ENCODE peak calls at places on chromosomes 16 and 17, in six cellular contexts. One of them, this sample, is unnamed.

GRCh38 chr17:43018008-43018853 is 4.0 kb downstream of the VAT1 start:
- DNase-seq in dorsolateral prefrontal cortex: no peak
- DNase-seq in activated naive CD8-positive, alpha-beta T cell treated with anti-CD3 and anti-CD28 coated beads, Interleukin-2, amount 10 ng/mL, durations not matched to agents 7 days and 5 days: no peak
- DNase-seq in DMS153: no peak
- DNase-seq in brain microvascular endothelial cell: no peak
- DNase-seq in CD14-positive monocyte: peak; percentile 81
- DNase-seq in this sample: peak; percentile 51

GRCh38 chr16:64092284-64092683 is 1029.6 kb downstream of the CDH11 start:
- DNase-seq in brain microvascular endothelial cell: peak; percentile 63
- DNase-seq in DMS153: no peak
- DNase-seq in CD14-positive monocyte: no peak
- DNase-seq in dorsolateral prefrontal cortex: no peak
- DNase-seq in activated naive CD8-positive, alpha-beta T cell treated with anti-CD3 and anti-CD28 coated beads, Interleukin-2, amount 10 ng/mL, durations not matched to agents 7 days and 5 days: no peak
- DNase-seq in this sample: no peak

GRCh38 chr17:30443721-30444120 is 33.5 kb upstream of the GOSR1 start:
- DNase-seq in DMS153: no peak
- DNase-seq in brain microvascular endothelial cell: no peak
- DNase-seq in CD14-positive monocyte: no peak
- DNase-seq in dorsolateral prefrontal cortex: no peak
- DNase-seq in activated naive CD8-positive, alpha-beta T cell treated with anti-CD3 and anti-CD28 coated beads, Interleukin-2, amount 10 ng/mL, durations not matched to agents 7 days and 5 days: no peak
- DNase-seq in this sample: no peak

GRCh38 chr17:57953219-57953618 is 2.0 kb downstream of the CUEDC1 start:
- DNase-seq in brain microvascular endothelial cell: no peak
- DNase-seq in CD14-positive monocyte: no peak
- DNase-seq in dorsolateral prefrontal cortex: no peak
- DNase-seq in DMS153: no peak
- DNase-seq in activated naive CD8-positive, alpha-beta T cell treated with anti-CD3 and anti-CD28 coated beads, Interleukin-2, amount 10 ng/mL, durations not matched to agents 7 days and 5 days: no peak
- DNase-seq in this sample: no peak

GRCh38 chr17:20611314-20611713 is 31.8 kb downstream of the CDRT15L2 start:
- DNase-seq in brain microvascular endothelial cell: no peak
- DNase-seq in activated naive CD8-positive, alpha-beta T cell treated with anti-CD3 and anti-CD28 coated beads, Interleukin-2, amount 10 ng/mL, durations not matched to agents 7 days and 5 days: no peak
- DNase-seq in dorsolateral prefrontal cortex: no peak
- DNase-seq in DMS153: no peak
- DNase-seq in CD14-positive monocyte: no peak
- DNase-seq in this sample: no peak

GRCh38 chr17:19398301-19399181 is 11.6 kb upstream of the MFAP4 start:
- DNase-seq in DMS153: peak; percentile 55
- DNase-seq in brain microvascular endothelial cell: no peak
- DNase-seq in activated naive CD8-positive, alpha-beta T cell treated with anti-CD3 and anti-CD28 coated beads, Interleukin-2, amount 10 ng/mL, durations not matched to agents 7 days and 5 days: no peak
- DNase-seq in dorsolateral prefrontal cortex: no peak
- DNase-seq in CD14-positive monocyte: peak; percentile 90
- DNase-seq in this sample: no peak

GRCh38 chr16:75456971-75457370 is 7.5 kb downstream of the TMEM170A start:
- DNase-seq in CD14-positive monocyte: no peak
- DNase-seq in activated naive CD8-positive, alpha-beta T cell treated with anti-CD3 and anti-CD28 coated beads, Interleukin-2, amount 10 ng/mL, durations not matched to agents 7 days and 5 days: no peak
- DNase-seq in DMS153: no peak
- DNase-seq in brain microvascular endothelial cell: no peak
- DNase-seq in dorsolateral prefrontal cortex: no peak
- DNase-seq in this sample: no peak

GRCh38 chr17:42005128-42005527 is 12.1 kb downstream of the DNAJC7 start:
- DNase-seq in brain microvascular endothelial cell: no peak
- DNase-seq in CD14-positive monocyte: no peak
- DNase-seq in DMS153: no peak
- DNase-seq in dorsolateral prefrontal cortex: no peak
- DNase-seq in activated naive CD8-positive, alpha-beta T cell treated with anti-CD3 and anti-CD28 coated beads, Interleukin-2, amount 10 ng/mL, durations not matched to agents 7 days and 5 days: no peak
- DNase-seq in this sample: no peak

GRCh38 chr16:86289907-86290306 is 220.4 kb upstream of the FOXF1 start:
- DNase-seq in brain microvascular endothelial cell: no peak
- DNase-seq in DMS153: no peak
- DNase-seq in dorsolateral prefrontal cortex: no peak
- DNase-seq in CD14-positive monocyte: no peak
- DNase-seq in activated naive CD8-positive, alpha-beta T cell treated with anti-CD3 and anti-CD28 coated beads, Interleukin-2, amount 10 ng/mL, durations not matched to agents 7 days and 5 days: no peak
- DNase-seq in this sample: no peak

GRCh38 chr17:82647593-82648164 is 565 bp downstream of the WDR45B start:
- DNase-seq in CD14-positive monocyte: no peak
- DNase-seq in dorsolateral prefrontal cortex: no peak
- DNase-seq in activated naive CD8-positive, alpha-beta T cell treated with anti-CD3 and anti-CD28 coated beads, Interleukin-2, amount 10 ng/mL, durations not matched to agents 7 days and 5 days: no peak
- DNase-seq in brain microvascular endothelial cell: no peak
- DNase-seq in DMS153: no peak
- DNase-seq in this sample: peak; percentile 54

GRCh38 chr16:11361751-11362742 is 16.8 kb downstream of the RMI2 start:
- DNase-seq in DMS153: no peak
- DNase-seq in activated naive CD8-positive, alpha-beta T cell treated with anti-CD3 and anti-CD28 coated beads, Interleukin-2, amount 10 ng/mL, durations not matched to agents 7 days and 5 days: peak; percentile 65
- DNase-seq in dorsolateral prefrontal cortex: no peak
- DNase-seq in CD14-positive monocyte: no peak
- DNase-seq in brain microvascular endothelial cell: no peak
- DNase-seq in this sample: no peak

GRCh38 chr17:82664276-82664575 is 16.0 kb upstream of the WDR45B start:
- DNase-seq in CD14-positive monocyte: no peak
- DNase-seq in brain microvascular endothelial cell: no peak
- DNase-seq in DMS153: no peak
- DNase-seq in dorsolateral prefrontal cortex: no peak
- DNase-seq in activated naive CD8-positive, alpha-beta T cell treated with anti-CD3 and anti-CD28 coated beads, Interleukin-2, amount 10 ng/mL, durations not matched to agents 7 days and 5 days: no peak
- DNase-seq in this sample: no peak

GRCh38 chr17:151886-152859 is 14.8 kb downstream of the SCGB1C2 start:
- DNase-seq in DMS153: no peak
- DNase-seq in brain microvascular endothelial cell: peak; percentile 50
- DNase-seq in CD14-positive monocyte: peak; percentile 5
- DNase-seq in activated naive CD8-positive, alpha-beta T cell treated with anti-CD3 and anti-CD28 coated beads, Interleukin-2, amount 10 ng/mL, durations not matched to agents 7 days and 5 days: peak; percentile 27
- DNase-seq in dorsolateral prefrontal cortex: peak; percentile 21
- DNase-seq in this sample: no peak

GRCh38 chr16:17327671-17328335 is 143.0 kb downstream of the XYLT1 start:
- DNase-seq in activated naive CD8-positive, alpha-beta T cell treated with anti-CD3 and anti-CD28 coated beads, Interleukin-2, amount 10 ng/mL, durations not matched to agents 7 days and 5 days: no peak
- DNase-seq in brain microvascular endothelial cell: no peak
- DNase-seq in DMS153: no peak
- DNase-seq in dorsolateral prefrontal cortex: no peak
- DNase-seq in CD14-positive monocyte: no peak
- DNase-seq in this sample: no peak

GRCh38 chr16:4687946-4688673 is 5.3 kb upstream of the NUDT16L1 start:
- DNase-seq in CD14-positive monocyte: no peak
- DNase-seq in dorsolateral prefrontal cortex: no peak
- DNase-seq in DMS153: no peak
- DNase-seq in activated naive CD8-positive, alpha-beta T cell treated with anti-CD3 and anti-CD28 coated beads, Interleukin-2, amount 10 ng/mL, durations not matched to agents 7 days and 5 days: no peak
- DNase-seq in brain microvascular endothelial cell: no peak
- DNase-seq in this sample: no peak

GRCh38 chr17:81018044-81018802 is 16.7 kb upstream of the BAIAP2 start:
- DNase-seq in brain microvascular endothelial cell: no peak
- DNase-seq in DMS153: peak; percentile 68
- DNase-seq in dorsolateral prefrontal cortex: no peak
- DNase-seq in activated naive CD8-positive, alpha-beta T cell treated with anti-CD3 and anti-CD28 coated beads, Interleukin-2, amount 10 ng/mL, durations not matched to agents 7 days and 5 days: peak; percentile 68
- DNase-seq in CD14-positive monocyte: peak; percentile 49
- DNase-seq in this sample: no peak

GRCh38 chr16:83863682-83864081 is 35.2 kb upstream of the MLYCD start:
- DNase-seq in activated naive CD8-positive, alpha-beta T cell treated with anti-CD3 and anti-CD28 coated beads, Interleukin-2, amount 10 ng/mL, durations not matched to agents 7 days and 5 days: no peak
- DNase-seq in CD14-positive monocyte: no peak
- DNase-seq in brain microvascular endothelial cell: no peak
- DNase-seq in dorsolateral prefrontal cortex: no peak
- DNase-seq in DMS153: no peak
- DNase-seq in this sample: no peak

GRCh38 chr17:61750656-61751055 is 112.7 kb downstream of the BRIP1 start:
- DNase-seq in activated naive CD8-positive, alpha-beta T cell treated with anti-CD3 and anti-CD28 coated beads, Interleukin-2, amount 10 ng/mL, durations not matched to agents 7 days and 5 days: no peak
- DNase-seq in CD14-positive monocyte: no peak
- DNase-seq in brain microvascular endothelial cell: no peak
- DNase-seq in dorsolateral prefrontal cortex: no peak
- DNase-seq in DMS153: no peak
- DNase-seq in this sample: no peak

GRCh38 chr16:86575095-86575685 is 3.2 kb upstream of the FOXL1 start:
- DNase-seq in brain microvascular endothelial cell: no peak
- DNase-seq in activated naive CD8-positive, alpha-beta T cell treated with anti-CD3 and anti-CD28 coated beads, Interleukin-2, amount 10 ng/mL, durations not matched to agents 7 days and 5 days: no peak
- DNase-seq in CD14-positive monocyte: no peak
- DNase-seq in DMS153: no peak
- DNase-seq in dorsolateral prefrontal cortex: no peak
- DNase-seq in this sample: no peak

GRCh38 chr17:68182940-68183551 is 64.8 kb upstream of the AMZ2 start:
- DNase-seq in DMS153: no peak
- DNase-seq in activated naive CD8-positive, alpha-beta T cell treated with anti-CD3 and anti-CD28 coated beads, Interleukin-2, amount 10 ng/mL, durations not matched to agents 7 days and 5 days: peak; percentile 63
- DNase-seq in dorsolateral prefrontal cortex: no peak
- DNase-seq in brain microvascular endothelial cell: no peak
- DNase-seq in CD14-positive monocyte: no peak
- DNase-seq in this sample: peak; percentile 75

GRCh38 chr17:40556198-40556661 is 9.0 kb downstream of the CCR7 start:
- DNase-seq in brain microvascular endothelial cell: no peak
- DNase-seq in activated naive CD8-positive, alpha-beta T cell treated with anti-CD3 and anti-CD28 coated beads, Interleukin-2, amount 10 ng/mL, durations not matched to agents 7 days and 5 days: no peak
- DNase-seq in DMS153: no peak
- DNase-seq in dorsolateral prefrontal cortex: no peak
- DNase-seq in CD14-positive monocyte: no peak
- DNase-seq in this sample: no peak

GRCh38 chr16:19601083-19601976 is 45.8 kb downstream of the VPS35L start:
- DNase-seq in activated naive CD8-positive, alpha-beta T cell treated with anti-CD3 and anti-CD28 coated beads, Interleukin-2, amount 10 ng/mL, durations not matched to agents 7 days and 5 days: no peak
- DNase-seq in CD14-positive monocyte: no peak
- DNase-seq in dorsolateral prefrontal cortex: no peak
- DNase-seq in DMS153: no peak
- DNase-seq in brain microvascular endothelial cell: peak; percentile 32
- DNase-seq in this sample: peak; percentile 3

GRCh38 chr16:11405331-11406176 is 60.3 kb downstream of the RMI2 start:
- DNase-seq in CD14-positive monocyte: no peak
- DNase-seq in dorsolateral prefrontal cortex: no peak
- DNase-seq in brain microvascular endothelial cell: peak; percentile 22
- DNase-seq in activated naive CD8-positive, alpha-beta T cell treated with anti-CD3 and anti-CD28 coated beads, Interleukin-2, amount 10 ng/mL, durations not matched to agents 7 days and 5 days: peak; percentile 70
- DNase-seq in DMS153: no peak
- DNase-seq in this sample: no peak

GRCh38 chr17:16477255-16477654 is 14.7 kb downstream of the LRRC75A start:
- DNase-seq in CD14-positive monocyte: no peak
- DNase-seq in brain microvascular endothelial cell: peak; percentile 72
- DNase-seq in dorsolateral prefrontal cortex: no peak
- DNase-seq in DMS153: no peak
- DNase-seq in activated naive CD8-positive, alpha-beta T cell treated with anti-CD3 and anti-CD28 coated beads, Interleukin-2, amount 10 ng/mL, durations not matched to agents 7 days and 5 days: no peak
- DNase-seq in this sample: no peak

GRCh38 chr17:40552806-40553693 is 12.2 kb downstream of the CCR7 start:
- DNase-seq in activated naive CD8-positive, alpha-beta T cell treated with anti-CD3 and anti-CD28 coated beads, Interleukin-2, amount 10 ng/mL, durations not matched to agents 7 days and 5 days: peak; percentile 38
- DNase-seq in CD14-positive monocyte: no peak
- DNase-seq in DMS153: no peak
- DNase-seq in brain microvascular endothelial cell: no peak
- DNase-seq in dorsolateral prefrontal cortex: no peak
- DNase-seq in this sample: no peak

GRCh38 chr16:53080345-53081031 is 25.7 kb downstream of the CHD9 start:
- DNase-seq in DMS153: no peak
- DNase-seq in brain microvascular endothelial cell: peak; percentile 83
- DNase-seq in dorsolateral prefrontal cortex: no peak
- DNase-seq in activated naive CD8-positive, alpha-beta T cell treated with anti-CD3 and anti-CD28 coated beads, Interleukin-2, amount 10 ng/mL, durations not matched to agents 7 days and 5 days: no peak
- DNase-seq in CD14-positive monocyte: no peak
- DNase-seq in this sample: no peak

GRCh38 chr17:61409301-61410099 is 9.9 kb downstream of the TBX2 start:
- DNase-seq in CD14-positive monocyte: no peak
- DNase-seq in dorsolateral prefrontal cortex: peak; percentile 44
- DNase-seq in activated naive CD8-positive, alpha-beta T cell treated with anti-CD3 and anti-CD28 coated beads, Interleukin-2, amount 10 ng/mL, durations not matched to agents 7 days and 5 days: peak; percentile 75
- DNase-seq in brain microvascular endothelial cell: no peak
- DNase-seq in DMS153: no peak
- DNase-seq in this sample: no peak

GRCh38 chr16:89115216-89115949 is 21.7 kb downstream of the ACSF3 start:
- DNase-seq in dorsolateral prefrontal cortex: peak; percentile 78
- DNase-seq in DMS153: no peak
- DNase-seq in activated naive CD8-positive, alpha-beta T cell treated with anti-CD3 and anti-CD28 coated beads, Interleukin-2, amount 10 ng/mL, durations not matched to agents 7 days and 5 days: peak; percentile 80
- DNase-seq in CD14-positive monocyte: peak; percentile 95
- DNase-seq in brain microvascular endothelial cell: peak; percentile 65
- DNase-seq in this sample: peak; percentile 94

GRCh38 chr17:13638855-13639458 is 37.2 kb upstream of the HS3ST3A1 start:
- DNase-seq in DMS153: no peak
- DNase-seq in brain microvascular endothelial cell: no peak
- DNase-seq in CD14-positive monocyte: no peak
- DNase-seq in activated naive CD8-positive, alpha-beta T cell treated with anti-CD3 and anti-CD28 coated beads, Interleukin-2, amount 10 ng/mL, durations not matched to agents 7 days and 5 days: no peak
- DNase-seq in dorsolateral prefrontal cortex: no peak
- DNase-seq in this sample: no peak

GRCh38 chr16:70634861-70635260 is 11.5 kb upstream of the IL34 start:
- DNase-seq in CD14-positive monocyte: no peak
- DNase-seq in dorsolateral prefrontal cortex: no peak
- DNase-seq in DMS153: no peak
- DNase-seq in activated naive CD8-positive, alpha-beta T cell treated with anti-CD3 and anti-CD28 coated beads, Interleukin-2, amount 10 ng/mL, durations not matched to agents 7 days and 5 days: no peak
- DNase-seq in brain microvascular endothelial cell: no peak
- DNase-seq in this sample: no peak

GRCh38 chr16:14302399-14303181 is 231.5 kb downstream of the MRTFB start:
- DNase-seq in brain microvascular endothelial cell: no peak
- DNase-seq in activated naive CD8-positive, alpha-beta T cell treated with anti-CD3 and anti-CD28 coated beads, Interleukin-2, amount 10 ng/mL, durations not matched to agents 7 days and 5 days: peak; percentile 55
- DNase-seq in dorsolateral prefrontal cortex: no peak
- DNase-seq in CD14-positive monocyte: no peak
- DNase-seq in DMS153: no peak
- DNase-seq in this sample: no peak

GRCh38 chr17:69170377-69170776 is 28.7 kb upstream of the ABCA6 start:
- DNase-seq in dorsolateral prefrontal cortex: no peak
- DNase-seq in brain microvascular endothelial cell: no peak
- DNase-seq in activated naive CD8-positive, alpha-beta T cell treated with anti-CD3 and anti-CD28 coated beads, Interleukin-2, amount 10 ng/mL, durations not matched to agents 7 days and 5 days: no peak
- DNase-seq in DMS153: no peak
- DNase-seq in CD14-positive monocyte: no peak
- DNase-seq in this sample: no peak